ENCODE peak calls at places on chromosomes 3 and 15, in ten cellular contexts. R, N, P, K, Q, W, V, C, B and L are unnamed samples.

GRCh38 chr3:32109256-32109655 is 2.8 kb downstream of the GPD1L start:
- DNase-seq in R (no peak), N (peak), P (no peak), K (peak), Q (no peak), W (peak), V (peak), C (peak), B (peak), L (peak)

GRCh38 chr3:14863324-14864100 is 44.8 kb downstream of the FGD5 start:
- DNase-seq in R (no peak), N (no peak), P (no peak), K (no peak), Q (no peak), W (no peak), V (no peak), C (no peak), B (no peak), L (no peak)

GRCh38 chr3:38374221-38374620 is 27.6 kb downstream of the XYLB start:
- DNase-seq in R (no peak), N (no peak), P (no peak), K (no peak), Q (peak), W (no peak), V (no peak), C (no peak), B (no peak), L (no peak)

GRCh38 chr3:132311860-132312259 is 5.3 kb upstream of the ACP3 start:
- DNase-seq in R (no peak), N (no peak), P (no peak), K (no peak), Q (no peak), W (no peak), V (no peak), C (no peak), B (no peak), L (no peak)

GRCh38 chr3:52532838-52533622 is 627 bp downstream of the NT5DC2 start:
- DNase-seq in R (no peak), N (peak), P (no peak), K (peak), Q (peak), W (peak), V (peak), C (no peak), B (no peak), L (peak)

GRCh38 chr3:42633544-42633943 is 20.0 kb upstream of the ZBTB47 start:
- DNase-seq in R (no peak), N (no peak), P (no peak), K (no peak), Q (no peak), W (no peak), V (no peak), C (no peak), B (no peak), L (no peak)

GRCh38 chr3:105610473-105610872 is 243.8 kb downstream of the ALCAM start:
- DNase-seq in R (no peak), N (peak), P (no peak), K (no peak), Q (no peak), W (no peak), V (no peak), C (peak), B (no peak), L (no peak)

GRCh38 chr15:62977952-62978811 is 64.4 kb upstream of the TPM1 start:
- DNase-seq in R (peak), N (no peak), P (no peak), K (no peak), Q (no peak), W (no peak), V (no peak), C (no peak), B (no peak), L (no peak)

GRCh38 chr3:40170395-40170794 is 139.1 kb upstream of the EIF1B start:
- DNase-seq in R (no peak), N (no peak), P (no peak), K (no peak), Q (no peak), W (no peak), V (no peak), C (no peak), B (no peak), L (no peak)

GRCh38 chr3:112640864-112641751 is at the start of gene CCDC80:
- DNase-seq in R (peak), N (no peak), P (peak), K (no peak), Q (no peak), W (no peak), V (no peak), C (no peak), B (no peak), L (no peak)

GRCh38 chr3:23611737-23612295 is 193.9 kb upstream of the UBE2E1 start:
- DNase-seq in R (no peak), N (peak), P (peak), K (peak), Q (no peak), W (no peak), V (peak), C (peak), B (no peak), L (no peak)

GRCh38 chr3:11626084-11626463 is 17.6 kb downstream of the VGLL4 start:
- DNase-seq in R (no peak), N (no peak), P (no peak), K (no peak), Q (no peak), W (no peak), V (no peak), C (no peak), B (no peak), L (no peak)

GRCh38 chr3:64939309-64939708 is 251.5 kb upstream of the ADAMTS9 start:
- DNase-seq in R (no peak), N (no peak), P (no peak), K (no peak), Q (no peak), W (no peak), V (no peak), C (no peak), B (no peak), L (no peak)

GRCh38 chr3:64939747-64940450 is 252.1 kb upstream of the ADAMTS9 start:
- DNase-seq in R (no peak), N (no peak), P (no peak), K (no peak), Q (no peak), W (peak), V (no peak), C (no peak), B (peak), L (no peak)

GRCh38 chr3:64943861-64944260 is 256.1 kb upstream of the ADAMTS9 start:
- DNase-seq in R (no peak), N (no peak), P (no peak), K (no peak), Q (no peak), W (no peak), V (no peak), C (no peak), B (no peak), L (no peak)

GRCh38 chr3:64940949-64941348 is 253.1 kb upstream of the ADAMTS9 start:
- DNase-seq in R (no peak), N (no peak), P (no peak), K (no peak), Q (no peak), W (no peak), V (no peak), C (no peak), B (no peak), L (no peak)

GRCh38 chr3:64945171-64945684 is 257.4 kb upstream of the ADAMTS9 start:
- DNase-seq in R (no peak), N (no peak), P (no peak), K (peak), Q (no peak), W (no peak), V (no peak), C (peak), B (peak), L (no peak)
- H3K27ac ChIP-seq in R (no peak), N (no peak), P (no peak), K (no peak), Q (no peak), W (no peak), V (peak), C (no peak), B (peak), L (peak)

DNA sequence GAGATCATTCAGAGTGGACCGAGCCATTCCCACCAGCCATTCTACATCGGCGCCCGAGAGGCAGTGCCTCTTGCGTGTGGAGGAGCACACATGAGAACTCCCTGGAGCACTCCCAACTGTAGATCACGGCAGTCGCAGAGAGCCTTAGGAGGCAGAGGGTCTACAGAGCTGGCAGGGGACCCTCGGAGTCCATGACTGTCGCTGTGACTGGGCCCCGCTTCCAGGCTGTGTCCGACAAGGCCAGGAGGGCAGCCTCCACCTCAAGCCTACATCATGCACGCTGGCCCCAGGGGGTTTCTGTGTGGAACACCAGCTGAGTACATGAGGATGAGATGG is 159.0 kb downstream of the CHSY1 start:
- DNase-seq in R (no peak), N (no peak), P (no peak), K (no peak), Q (no peak), W (no peak), V (no peak), C (no peak), B (no peak), L (no peak)
- TF ChIP-seq CTCF in R (no peak), N (no peak), P (no peak), K (no peak), Q (no peak), W (no peak), V (no peak), C (no peak), B (no peak), L (no peak)

GRCh38 chr3:146546366-146546965 is 2.1 kb upstream of the PLSCR1 start:
- DNase-seq in R (no peak), N (no peak), P (no peak), K (no peak), Q (no peak), W (no peak), V (no peak), C (no peak), B (no peak), L (no peak)
- H3K4me3 ChIP-seq in R (no peak), N (no peak), P (no peak), K (no peak), Q (no peak), W (no peak), V (no peak), C (no peak), B (no peak), L (no peak)

GRCh38 chr3:156803949-156804741 is 22.0 kb upstream of the LEKR1 start:
- DNase-seq in R (no peak), N (no peak), P (no peak), K (no peak), Q (no peak), W (no peak), V (no peak), C (no peak), B (no peak), L (no peak)

GRCh38 chr3:156806698-156807097 is 19.5 kb upstream of the LEKR1 start:
- DNase-seq in R (no peak), N (no peak), P (no peak), K (no peak), Q (no peak), W (no peak), V (no peak), C (no peak), B (no peak), L (no peak)

GRCh38 chr3:156811092-156811862 is 14.9 kb upstream of the LEKR1 start:
- DNase-seq in R (peak), N (no peak), P (no peak), K (no peak), Q (no peak), W (no peak), V (no peak), C (no peak), B (no peak), L (no peak)

GRCh38 chr3:156812521-156813335 is 13.4 kb upstream of the LEKR1 start:
- DNase-seq in R (peak), N (peak), P (no peak), K (no peak), Q (no peak), W (peak), V (no peak), C (peak), B (no peak), L (no peak)

DNA sequence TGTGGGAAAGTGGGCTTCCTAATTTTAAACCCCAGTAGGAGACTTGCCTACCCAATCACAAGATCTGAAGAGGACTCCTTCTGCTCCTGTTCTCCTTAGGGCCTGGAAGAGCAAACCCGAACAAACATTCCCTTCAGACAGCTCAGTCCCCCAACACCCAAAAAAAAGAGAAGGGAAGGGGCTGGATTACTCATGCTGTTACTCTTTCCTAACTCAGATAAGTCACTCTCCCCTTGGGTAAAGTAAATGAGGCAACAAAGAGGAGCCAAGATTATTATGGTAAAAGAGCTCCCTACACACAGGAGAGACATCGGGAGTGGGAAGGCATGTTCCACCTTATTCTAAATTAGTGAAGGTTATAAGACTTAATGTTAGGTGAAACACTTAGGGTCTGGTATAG is 18.1 kb upstream of the LEKR1 start:
- DNase-seq in R (no peak), N (no peak), P (no peak), K (no peak), Q (no peak), W (no peak), V (no peak), C (no peak), B (no peak), L (no peak)
- H3K27ac ChIP-seq in R (peak), N (no peak), P (no peak), K (no peak), Q (no peak), W (no peak), V (no peak), C (no peak), B (no peak), L (no peak)

GRCh38 chr15:75368689-75369239 is 357 bp upstream of the MAN2C1 start:
- DNase-seq in R (no peak), N (no peak), P (no peak), K (no peak), Q (peak), W (no peak), V (no peak), C (no peak), B (no peak), L (no peak)
- TF ChIP-seq CTCF in R (no peak), N (no peak), P (no peak), K (no peak), Q (no peak), W (no peak), V (no peak), C (no peak), B (no peak), L (no peak)

GRCh38 chr15:70492240-70493177 is 270.8 kb downstream of the UACA start:
- DNase-seq in R (no peak), N (peak), P (no peak), K (no peak), Q (peak), W (peak), V (peak), C (peak), B (no peak), L (no peak)
- H3K4me3 ChIP-seq in R (no peak), N (no peak), P (no peak), K (no peak), Q (peak), W (no peak), V (no peak), C (no peak), B (no peak), L (no peak)

GRCh38 chr3:89179355-89179997 is 72.1 kb downstream of the EPHA3 start:
- DNase-seq in R (peak), N (no peak), P (no peak), K (no peak), Q (no peak), W (no peak), V (no peak), C (no peak), B (peak), L (no peak)

GRCh38 chr3:89184596-89184995 is 77.2 kb downstream of the EPHA3 start:
- DNase-seq in R (no peak), N (no peak), P (no peak), K (no peak), Q (no peak), W (no peak), V (no peak), C (no peak), B (no peak), L (no peak)

GRCh38 chr3:89184151-89184550 is 76.7 kb downstream of the EPHA3 start:
- DNase-seq in R (no peak), N (no peak), P (no peak), K (no peak), Q (no peak), W (no peak), V (no peak), C (no peak), B (no peak), L (no peak)

GRCh38 chr3:89180334-89180733 is 72.9 kb downstream of the EPHA3 start:
- DNase-seq in R (no peak), N (no peak), P (no peak), K (no peak), Q (no peak), W (no peak), V (no peak), C (no peak), B (no peak), L (no peak)
- H3K27ac ChIP-seq in R (peak), N (no peak), P (no peak), K (no peak), Q (no peak), W (no peak), V (no peak), C (no peak), B (no peak), L (no peak)

GRCh38 chr15:75785771-75786563 is 57.3 kb upstream of the UBE2Q2 start:
- DNase-seq in R (no peak), N (no peak), P (no peak), K (no peak), Q (peak), W (peak), V (peak), C (no peak), B (no peak), L (no peak)
- TF ChIP-seq CTCF in R (no peak), N (no peak), P (peak), K (no peak), Q (no peak), W (no peak), V (no peak), C (no peak), B (no peak), L (no peak)

GRCh38 chr3:181417748-181418147 is 294.0 kb upstream of the SOX2 start:
- DNase-seq in R (peak), N (no peak), P (no peak), K (no peak), Q (no peak), W (no peak), V (no peak), C (no peak), B (no peak), L (no peak)

GRCh38 chr3:181418249-181418648 is 293.5 kb upstream of the SOX2 start:
- DNase-seq in R (no peak), N (no peak), P (no peak), K (no peak), Q (no peak), W (no peak), V (no peak), C (no peak), B (no peak), L (no peak)
- H3K4me3 ChIP-seq in R (no peak), N (no peak), P (no peak), K (no peak), Q (no peak), W (no peak), V (no peak), C (no peak), B (no peak), L (no peak)